ENCODE peak calls at places on chromosomes 5 and 9, in five cellular contexts. S, L, N, E and F are unnamed samples.

GRCh38 chr9:25716220-25716872 is 38.1 kb upstream of the TUSC1 start:
- DNase-seq in E (peak; percentile 5), S (peak; percentile 49), N (no peak), L (no peak), F (no peak)

GRCh38 chr9:4548796-4549725 is 58.8 kb downstream of the SLC1A1 start:
- DNase-seq in E (peak; percentile 57), L (no peak), N (no peak), S (no peak), F (peak; percentile 34)

GRCh38 chr9:128114326-128115186 is 13.0 kb downstream of the PTGES2 start:
- DNase-seq in N (no peak), S (no peak), E (no peak), L (no peak), F (no peak)

GRCh38 chr5:43631182-43631910 is 28.4 kb downstream of the NNT start:
- DNase-seq in L (no peak), S (peak; percentile 60), N (peak; percentile 62), E (peak; percentile 54), F (peak; percentile 23)

GRCh38 chr9:99465231-99465891 is 243.3 kb downstream of the SEC61B start:
- DNase-seq in S (no peak), L (no peak), N (no peak), E (no peak), F (no peak)

GRCh38 chr5:107551088-107551487 is 119.6 kb downstream of the EFNA5 start:
- DNase-seq in E (no peak), N (no peak), S (no peak), L (no peak), F (no peak)

GRCh38 chr9:4792054-4792571 is 631 bp upstream of the RCL1 start:
- DNase-seq in E (peak; percentile 15), S (no peak), N (no peak), L (no peak), F (no peak)

GRCh38 chr9:126545116-126545515 is 68.6 kb upstream of the LMX1B start:
- DNase-seq in S (no peak), L (no peak), N (no peak), E (no peak), F (no peak)

GRCh38 chr5:119578937-119579336 is 50.4 kb upstream of the FAM170A start:
- DNase-seq in L (no peak), N (no peak), E (peak; percentile 38), S (no peak), F (no peak)

GRCh38 chr9:27110181-27110580 is 1.2 kb downstream of the TEK start:
- DNase-seq in N (no peak), S (no peak), L (no peak), E (no peak), F (no peak)

GRCh38 chr5:3619584-3619983 is 24.0 kb downstream of the IRX1 start:
- DNase-seq in E (no peak), N (no peak), L (no peak), S (no peak), F (no peak)

GRCh38 chr5:95087819-95088317 is 197.0 kb downstream of the MCTP1 start:
- DNase-seq in S (no peak), N (peak; percentile 20), E (no peak), L (no peak), F (peak; percentile 13)

GRCh38 chr5:151534345-151534744 is 56.8 kb downstream of the FAT2 start:
- DNase-seq in N (no peak), S (no peak), E (no peak), L (no peak), F (no peak)

GRCh38 chr9:19631181-19631580 is 157.7 kb downstream of the SLC24A2 start:
- DNase-seq in N (no peak), E (no peak), S (no peak), L (no peak), F (no peak)

GRCh38 chr9:106816524-106816923 is 46.4 kb upstream of the ZNF462 start:
- DNase-seq in E (no peak), S (no peak), L (no peak), N (no peak), F (no peak)

GRCh38 chr9:110546411-110546871 is 33.1 kb downstream of the SVEP1 start:
- DNase-seq in E (no peak), N (no peak), L (no peak), S (no peak), F (no peak)

GRCh38 chr9:79565245-79565644 is 6.5 kb upstream of the TLE4 start:
- DNase-seq in N (peak; percentile 65), S (no peak), E (no peak), L (no peak), F (peak; percentile 17)

GRCh38 chr5:20694121-20694520 is 706.1 kb upstream of the CDH18 start:
- DNase-seq in E (no peak), L (no peak), N (no peak), S (no peak), F (no peak)

GRCh38 chr5:135600141-135600570 is 21.4 kb upstream of the CXCL14 start:
- DNase-seq in S (no peak), E (no peak), N (no peak), L (no peak), F (no peak)

GRCh38 chr9:136805207-136805740 is 2.5 kb upstream of the RABL6 start:
- DNase-seq in N (no peak), S (no peak), L (no peak), E (no peak), F (no peak)

GRCh38 chr5:1860949-1861348 is 21.8 kb downstream of the IRX4 start:
- DNase-seq in L (no peak), E (no peak), N (no peak), S (no peak), F (no peak)

GRCh38 chr9:20625003-20625349 is 2.7 kb upstream of the MLLT3 start:
- DNase-seq in S (no peak), L (no peak), N (no peak), E (no peak), F (no peak)

GRCh38 chr5:14577079-14577725 is 4.4 kb upstream of the OTULINL start:
- DNase-seq in N (no peak), E (no peak), S (no peak), L (no peak), F (no peak)

GRCh38 chr5:1901081-1901480 is 18.4 kb upstream of the IRX4 start:
- DNase-seq in E (no peak), S (no peak), L (no peak), N (no peak), F (no peak)

GRCh38 chr5:126492939-126493338 is 69.7 kb downstream of the GRAMD2B start:
- DNase-seq in L (no peak), N (no peak), E (no peak), S (no peak), F (no peak)

GRCh38 chr5:14507156-14507941 is 74.2 kb upstream of the OTULINL start:
- DNase-seq in L (no peak), E (no peak), N (no peak), S (no peak), F (peak; percentile 25)

GRCh38 chr5:102971693-102972293 is 148.1 kb downstream of the GIN1 start:
- DNase-seq in L (no peak), S (no peak), N (peak; percentile 18), E (no peak), F (no peak)

GRCh38 chr9:137411670-137412380 is 11.1 kb downstream of the EXD3 start:
- DNase-seq in L (peak; percentile 59), E (no peak), S (peak; percentile 75), N (peak; percentile 38), F (peak; percentile 85)

GRCh38 chr9:133420392-133420827 is 1.8 kb upstream of the ADAMTS13 start:
- DNase-seq in E (no peak), S (no peak), L (no peak), N (no peak), F (peak; percentile 86)

GRCh38 chr5:178555771-178556211 is 34.4 kb downstream of the COL23A1 start:
- DNase-seq in S (no peak), L (no peak), E (no peak), N (no peak), F (no peak)

GRCh38 chr5:131792900-131793299 is 3.9 kb downstream of the FNIP1 start:
- DNase-seq in L (no peak), N (no peak), E (no peak), S (no peak), F (no peak)

GRCh38 chr5:5135957-5136676 is 4.0 kb upstream of the ADAMTS16 start:
- DNase-seq in S (no peak), E (no peak), L (no peak), N (no peak), F (no peak)

GRCh38 chr9:127644943-127645342 is 32.9 kb downstream of the STXBP1 start:
- DNase-seq in S (no peak), E (no peak), N (no peak), L (no peak), F (no peak)

GRCh38 chr5:79666758-79667157 is 22.9 kb upstream of the CMYA5 start:
- DNase-seq in S (no peak), E (no peak), L (no peak), N (no peak), F (peak; percentile 34)

GRCh38 chr5:146205499-146206202 is 2.2 kb downstream of the RBM27 start:
- DNase-seq in N (no peak), E (no peak), S (no peak), L (no peak), F (no peak)

GRCh38 chr5:146213210-146213838 is 9.9 kb downstream of the RBM27 start:
- DNase-seq in S (no peak), L (no peak), N (no peak), E (no peak), F (no peak)

GRCh38 chr5:146206257-146206656 is 2.9 kb downstream of the RBM27 start:
- DNase-seq in L (no peak), N (no peak), S (no peak), E (no peak), F (no peak)

GRCh38 chr5:146203872-146204192 is 427 bp downstream of the RBM27 start:
- DNase-seq in E (no peak), N (no peak), S (no peak), L (no peak), F (no peak)

GRCh38 chr5:146208916-146209522 is 5.6 kb downstream of the RBM27 start:
- DNase-seq in L (no peak), E (no peak), N (no peak), S (no peak), F (no peak)
- TF ChIP-seq CTCF in L (no peak), E (peak; percentile 48), N (peak; percentile 2), S (peak; percentile 35), F (no peak)

GRCh38 chr5:160269017-160269416 is 39.7 kb downstream of the FABP6 start:
- DNase-seq in L (peak; percentile 54), E (no peak), N (peak; percentile 50), S (peak; percentile 56), F (no peak)
- TF ChIP-seq CTCF in L (no peak), E (no peak), N (no peak), S (no peak), F (no peak)

GRCh38 chr9:114506082-114506390 is 763 bp upstream of the WHRN start:
- DNase-seq in N (no peak), E (no peak), L (no peak), S (no peak), F (no peak)

GRCh38 chr9:114503009-114503408 is 2.3 kb downstream of the WHRN start:
- DNase-seq in N (no peak), S (no peak), E (no peak), L (no peak), F (no peak)

GRCh38 chr9:114503522-114504340 is 1.5 kb downstream of the WHRN start:
- DNase-seq in N (no peak), E (no peak), L (no peak), S (no peak), F (no peak)

GRCh38 chr9:114505187-114506081 is at the start of gene WHRN:
- DNase-seq in E (peak; percentile 97), L (peak; percentile 79), S (peak; percentile 44), N (peak; percentile 64), F (peak; percentile 97)

GRCh38 chr9:114504341-114505186 is 709 bp downstream of the WHRN start:
- DNase-seq in L (peak; percentile 23), E (peak; percentile 72), N (peak; percentile 18), S (no peak), F (peak; percentile 56)
- TF ChIP-seq CTCF in L (no peak), E (peak; percentile 20), N (peak; percentile 34), S (peak; percentile 34), F (no peak)

GRCh38 chr9:89553451-89554020 is 51.3 kb upstream of the GADD45G start:
- DNase-seq in S (no peak), N (no peak), L (no peak), E (no peak), F (no peak)
- TF ChIP-seq CTCF in S (no peak), N (no peak), L (no peak), E (no peak), F (no peak)